ENCODE peak calls at places on chromosomes 16 and 17, in six cellular contexts. K is kidney; D is cardiac muscle cell; L is CD4-positive, alpha-beta T cell; S is A549; C is endothelial cell of umbilical vein. N is an unnamed sample.

GRCh38 chr17:78972507-78973105 is 7.1 kb downstream of the LGALS3BP start:
- DNase-seq in C (no peak), D (no peak), S (peak; percentile 27), K (peak; percentile 67), L (no peak), N (no peak)

GRCh38 chr16:70703041-70703834 is 17.4 kb upstream of the MTSS2 start:
- DNase-seq in L (no peak), K (no peak), S (no peak), D (peak; percentile 68), C (no peak), N (no peak)

GRCh38 chr17:58329808-58330543 is 1.4 kb upstream of the TSPOAP1 start:
- DNase-seq in D (no peak), S (no peak), L (no peak), K (no peak), C (no peak), N (no peak)

GRCh38 chr17:58677204-58677880 is 14.5 kb downstream of the TEX14 start:
- DNase-seq in L (no peak), K (no peak), D (no peak), S (peak; percentile 16), C (peak; percentile 21), N (no peak)

GRCh38 chr17:56908061-56908542 is 5.7 kb downstream of the TRIM25 start:
- DNase-seq in C (no peak), D (no peak), L (no peak), K (no peak), S (peak; percentile 53), N (peak; percentile 96)

GRCh38 chr17:49456172-49456965 is 38.7 kb upstream of the NGFR start:
- DNase-seq in D (no peak), K (no peak), L (no peak), S (no peak), C (no peak), N (no peak)

GRCh38 chr17:21214777-21215541 is 998 bp upstream of the TMEM11 start:
- DNase-seq in K (no peak), L (no peak), S (no peak), C (no peak), D (no peak), N (peak; percentile 84)

GRCh38 chr16:3173892-3174617 is 13.9 kb upstream of the OR1F1 start:
- DNase-seq in C (no peak), D (peak; percentile 35), S (peak; percentile 85), L (no peak), K (peak; percentile 37), N (peak; percentile 41)

GRCh38 chr16:15865742-15866141 is 8.9 kb upstream of the MYH11 start:
- DNase-seq in K (no peak), C (no peak), S (no peak), L (no peak), D (no peak), N (no peak)

GRCh38 chr16:12089492-12090161 is 113.1 kb downstream of the SNX29 start:
- DNase-seq in S (no peak), L (no peak), K (peak; percentile 83), C (peak; percentile 73), D (peak; percentile 69), N (peak; percentile 86)

GRCh38 chr17:40378966-40379365 is 14.4 kb upstream of the GJD3 start:
- DNase-seq in S (no peak), L (no peak), D (no peak), K (no peak), C (no peak), N (no peak)

GRCh38 chr17:11404431-11404830 is 163.4 kb downstream of the SHISA6 start:
- DNase-seq in L (no peak), D (no peak), C (no peak), S (no peak), K (no peak), N (no peak)

GRCh38 chr17:65776890-65777289 is 215.4 kb upstream of the AXIN2 start:
- DNase-seq in C (no peak), S (no peak), D (no peak), K (no peak), L (no peak), N (no peak)
- TF ChIP-seq CTCF in C (no peak), S (no peak), D (no peak), K (no peak), L (no peak), N (no peak)

GRCh38 chr16:24700549-24701392 is 28.7 kb upstream of the TNRC6A start:
- DNase-seq in L (no peak), S (peak; percentile 94), D (no peak), K (peak; percentile 88), C (peak; percentile 94), N (no peak)
- H3K27ac ChIP-seq in L (no peak overlapping the region), S (peak overlapping the region; percentile 92), D (no peak overlapping the region), K (peak overlapping the region; percentile 85), C (peak overlapping the region; percentile 81), N (peak overlapping the region; percentile 60)

GRCh38 chr16:35305476-35305875 is 1846.1 kb downstream of the TP53TG3F start:
- DNase-seq in D (no peak), C (no peak), S (no peak), K (no peak), L (no peak), N (no peak)

GRCh38 chr16:35306915-35307314 is 1847.5 kb downstream of the TP53TG3F start:
- DNase-seq in L (no peak), S (no peak), C (no peak), D (no peak), K (no peak), N (no peak)

GRCh38 chr16:35298460-35299243 is 1839.2 kb downstream of the TP53TG3F start:
- DNase-seq in S (no peak), K (no peak), D (no peak), L (no peak), C (no peak), N (no peak)

GRCh38 chr16:35296962-35297653 is 1837.7 kb downstream of the TP53TG3F start:
- DNase-seq in S (no peak), L (no peak), D (no peak), C (no peak), K (no peak), N (no peak)

DNA sequence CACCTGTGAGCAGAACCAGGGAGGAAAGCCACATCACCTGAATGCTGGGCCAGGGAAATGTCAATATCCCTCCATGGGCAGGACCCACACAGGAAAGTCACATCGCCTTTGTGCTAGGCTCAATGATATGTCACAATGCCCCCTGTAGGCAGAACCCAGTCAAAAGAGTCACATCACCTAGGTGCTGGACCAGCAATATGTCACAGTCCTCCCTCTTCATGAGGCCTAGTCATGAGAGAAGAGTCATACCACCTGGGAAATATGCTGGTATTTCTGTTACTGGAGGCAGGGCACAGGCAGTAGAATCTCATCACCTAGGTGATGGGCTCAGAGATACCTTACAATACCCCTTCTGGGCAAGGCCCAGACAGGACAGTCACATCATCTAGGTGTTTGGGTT is 1843.4 kb downstream of the TP53TG3F start:
- DNase-seq in K (no peak), L (no peak), D (no peak), S (no peak), C (no peak), N (no peak)
- H3K9me3 ChIP-seq in K (no peaks in the 10 kb centered on the region), L (peaks cover 6% of the 10 kb centered on the region), D (peaks cover 3% of the 10 kb centered on the region), S (no peaks in the 10 kb centered on the region), C (peaks cover 6% of the 10 kb centered on the region), N (peaks cover 75% of the 10 kb centered on the region)

GRCh38 chr17:18951941-18952842 is at the start of gene SLC5A10:
- DNase-seq in D (no peak), S (peak; percentile 51), L (no peak), K (peak; percentile 67), C (no peak), N (peak; percentile 63)
- TF ChIP-seq CTCF in D (peak; percentile 23), S (no peak), L (no peak), K (peak; percentile 33), C (peak; percentile 19), N (no peak)

GRCh38 chr16:1155353-1156110 is 2.6 kb downstream of the CACNA1H start:
- DNase-seq in D (no peak), C (no peak), S (peak; percentile 56), L (no peak), K (no peak), N (no peak)

GRCh38 chr16:1154291-1154886 is 1.5 kb downstream of the CACNA1H start:
- DNase-seq in L (no peak), K (no peak), S (peak; percentile 74), C (no peak), D (no peak), N (no peak)

GRCh38 chr16:1156111-1156982 is 3.4 kb downstream of the CACNA1H start:
- DNase-seq in L (no peak), S (no peak), K (no peak), C (no peak), D (no peak), N (no peak)

GRCh38 chr16:1153480-1154160 is 714 bp downstream of the CACNA1H start:
- DNase-seq in C (no peak), K (no peak), D (peak; percentile 49), S (no peak), L (no peak), N (no peak)

GRCh38 chr16:1154887-1155331 is 2.0 kb downstream of the CACNA1H start:
- DNase-seq in D (no peak), C (no peak), S (peak; percentile 72), K (no peak), L (no peak), N (no peak)
- H3K27ac ChIP-seq in D (no peak overlapping the region), C (no peak overlapping the region), S (peak overlapping the region; percentile 96), K (no peak overlapping the region), L (no peak overlapping the region), N (no peak overlapping the region)

DNA sequence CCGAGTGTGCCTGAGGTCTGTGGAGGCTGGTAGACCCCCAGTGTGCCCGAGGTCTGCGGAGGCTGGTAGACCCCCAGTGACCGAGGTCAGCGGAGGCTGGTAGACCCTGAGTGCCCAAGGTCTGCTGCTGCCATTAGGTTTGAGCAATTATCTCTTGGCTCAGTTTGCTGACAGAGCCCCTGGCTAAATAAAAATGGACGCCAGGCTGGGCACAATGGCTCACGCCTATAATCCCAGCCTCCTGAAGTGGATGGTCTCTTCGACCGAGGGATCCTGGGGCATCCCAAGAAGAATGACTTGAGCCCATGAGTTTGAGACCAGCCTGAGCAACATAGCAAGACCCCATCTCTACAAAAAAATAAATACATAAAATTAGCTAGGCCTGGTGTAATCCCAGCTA is 98.7 kb upstream of the ZNF469 start:
- DNase-seq in L (no peak), C (no peak), S (no peak), K (peak; percentile 34), D (no peak), N (no peak)
- H3K9me3 ChIP-seq in L (peaks cover 26% of the 10 kb centered on the region), C (peaks cover 3% of the 10 kb centered on the region), S (peaks cover 51% of the 10 kb centered on the region), K (peaks cover 2% of the 10 kb centered on the region), D (no peaks in the 10 kb centered on the region), N (peaks cover 16% of the 10 kb centered on the region)